ENCODE peak calls at places on chromosomes 3 and 15, in six cellular contexts. One of them, this sample, is unnamed.

GRCh38 chr3:123380261-123380660 is 68.6 kb downstream of the ADCY5 start:
- DNase-seq in trophoblast cell: no peak
- DNase-seq in SK-N-MC: no peak
- DNase-seq in LoVo: no peak
- DNase-seq in caudate nucleus: no peak
- DNase-seq in GOT3: no peak
- DNase-seq in this sample: no peak

GRCh38 chr15:51721199-51721960 is 16.1 kb downstream of the LYSMD2 start:
- DNase-seq in trophoblast cell: no peak
- DNase-seq in SK-N-MC: no peak
- DNase-seq in LoVo: no peak
- DNase-seq in caudate nucleus: no peak
- DNase-seq in GOT3: no peak
- DNase-seq in this sample: no peak

GRCh38 chr15:89502867-89503595 is 6.6 kb upstream of the RHCG start:
- DNase-seq in trophoblast cell: peak; percentile 77
- DNase-seq in SK-N-MC: no peak
- DNase-seq in LoVo: no peak
- DNase-seq in caudate nucleus: no peak
- DNase-seq in GOT3: no peak
- DNase-seq in this sample: peak; percentile 41

GRCh38 chr3:101158374-101158773 is 162.0 kb downstream of the IMPG2 start:
- DNase-seq in trophoblast cell: no peak
- DNase-seq in SK-N-MC: no peak
- DNase-seq in LoVo: no peak
- DNase-seq in caudate nucleus: no peak
- DNase-seq in GOT3: no peak
- DNase-seq in this sample: no peak

GRCh38 chr3:45778761-45779201 is 17.6 kb downstream of the SLC6A20 start:
- DNase-seq in trophoblast cell: no peak
- DNase-seq in SK-N-MC: no peak
- DNase-seq in LoVo: no peak
- DNase-seq in caudate nucleus: no peak
- DNase-seq in GOT3: no peak
- DNase-seq in this sample: no peak

GRCh38 chr3:150545419-150546225 is 674 bp downstream of the SERP1 start:
- DNase-seq in trophoblast cell: no peak
- DNase-seq in SK-N-MC: no peak
- DNase-seq in LoVo: peak; percentile 24
- DNase-seq in caudate nucleus: no peak
- DNase-seq in GOT3: no peak
- DNase-seq in this sample: no peak

GRCh38 chr15:48516125-48516524 is 129.4 kb downstream of the FBN1 start:
- DNase-seq in trophoblast cell: no peak
- DNase-seq in SK-N-MC: no peak
- DNase-seq in LoVo: no peak
- DNase-seq in caudate nucleus: no peak
- DNase-seq in GOT3: no peak
- DNase-seq in this sample: no peak

GRCh38 chr3:193951859-193952258 is 184.1 kb upstream of the HES1 start:
- DNase-seq in trophoblast cell: no peak
- DNase-seq in SK-N-MC: no peak
- DNase-seq in LoVo: no peak
- DNase-seq in caudate nucleus: no peak
- DNase-seq in GOT3: no peak
- DNase-seq in this sample: no peak

GRCh38 chr3:52222319-52223221 is 2.9 kb downstream of the TLR9 start:
- DNase-seq in trophoblast cell: no peak
- DNase-seq in SK-N-MC: no peak
- DNase-seq in LoVo: no peak
- DNase-seq in caudate nucleus: no peak
- DNase-seq in GOT3: no peak
- DNase-seq in this sample: peak; percentile 41

GRCh38 chr3:155485897-155486296 is 192.4 kb upstream of the STRIT1 start:
- DNase-seq in trophoblast cell: no peak
- DNase-seq in SK-N-MC: no peak
- DNase-seq in LoVo: no peak
- DNase-seq in caudate nucleus: no peak
- DNase-seq in GOT3: no peak
- DNase-seq in this sample: no peak

GRCh38 chr3:195582947-195583346 is 793 bp downstream of the APOD start:
- DNase-seq in trophoblast cell: no peak
- DNase-seq in SK-N-MC: no peak
- DNase-seq in LoVo: no peak
- DNase-seq in caudate nucleus: no peak
- DNase-seq in GOT3: no peak
- DNase-seq in this sample: no peak

GRCh38 chr3:4008205-4008604 is 209.0 kb downstream of the LRRN1 start:
- DNase-seq in trophoblast cell: no peak
- DNase-seq in SK-N-MC: no peak
- DNase-seq in LoVo: no peak
- DNase-seq in caudate nucleus: no peak
- DNase-seq in GOT3: no peak
- DNase-seq in this sample: no peak

GRCh38 chr3:15521573-15521965 is at the start of gene COLQ:
- DNase-seq in trophoblast cell: no peak
- DNase-seq in SK-N-MC: no peak
- DNase-seq in LoVo: no peak
- DNase-seq in caudate nucleus: no peak
- DNase-seq in GOT3: no peak
- DNase-seq in this sample: no peak

GRCh38 chr15:55897560-55898336 is 95.7 kb downstream of the NEDD4 start:
- DNase-seq in trophoblast cell: peak; percentile 29
- DNase-seq in SK-N-MC: no peak
- DNase-seq in LoVo: peak; percentile 73
- DNase-seq in caudate nucleus: no peak
- DNase-seq in GOT3: no peak
- DNase-seq in this sample: peak; percentile 66

GRCh38 chr15:82105458-82106205 is 59.8 kb upstream of the MEX3B start:
- DNase-seq in trophoblast cell: peak; percentile 84
- DNase-seq in SK-N-MC: no peak
- DNase-seq in LoVo: no peak
- DNase-seq in caudate nucleus: no peak
- DNase-seq in GOT3: no peak
- DNase-seq in this sample: no peak

GRCh38 chr3:30681276-30682211 is 75.1 kb downstream of the TGFBR2 start:
- DNase-seq in trophoblast cell: no peak
- DNase-seq in SK-N-MC: no peak
- DNase-seq in LoVo: no peak
- DNase-seq in caudate nucleus: no peak
- DNase-seq in GOT3: no peak
- DNase-seq in this sample: no peak

GRCh38 chr3:56484096-56484495 is 15.8 kb upstream of the ERC2 start:
- DNase-seq in trophoblast cell: no peak
- DNase-seq in SK-N-MC: no peak
- DNase-seq in LoVo: no peak
- DNase-seq in caudate nucleus: no peak
- DNase-seq in GOT3: no peak
- DNase-seq in this sample: no peak

GRCh38 chr15:77107531-77108355 is 36.8 kb upstream of the TSPAN3 start:
- DNase-seq in trophoblast cell: peak; percentile 14
- DNase-seq in SK-N-MC: no peak
- DNase-seq in LoVo: peak; percentile 50
- DNase-seq in caudate nucleus: no peak
- DNase-seq in GOT3: no peak
- DNase-seq in this sample: peak; percentile 73

GRCh38 chr3:75171632-75172230 is 492.4 kb upstream of the FRG2C start:
- DNase-seq in trophoblast cell: no peak
- DNase-seq in SK-N-MC: no peak
- DNase-seq in LoVo: peak; percentile 12
- DNase-seq in caudate nucleus: no peak
- DNase-seq in GOT3: no peak
- DNase-seq in this sample: no peak

GRCh38 chr3:183653209-183654064 is 18.0 kb downstream of the KLHL24 start:
- DNase-seq in trophoblast cell: no peak
- DNase-seq in SK-N-MC: peak; percentile 30
- DNase-seq in LoVo: no peak
- DNase-seq in caudate nucleus: no peak
- DNase-seq in GOT3: no peak
- DNase-seq in this sample: no peak

GRCh38 chr3:178833696-178834095 is 237.9 kb downstream of the ZMAT3 start:
- DNase-seq in trophoblast cell: no peak
- DNase-seq in SK-N-MC: no peak
- DNase-seq in LoVo: no peak
- DNase-seq in caudate nucleus: no peak
- DNase-seq in GOT3: no peak
- DNase-seq in this sample: no peak

GRCh38 chr3:34376691-34377090 is 578.3 kb downstream of the PDCD6IP start:
- DNase-seq in trophoblast cell: no peak
- DNase-seq in SK-N-MC: no peak
- DNase-seq in LoVo: no peak
- DNase-seq in caudate nucleus: no peak
- DNase-seq in GOT3: no peak
- DNase-seq in this sample: no peak

GRCh38 chr15:66696770-66697169 is 5.3 kb upstream of the SMAD6 start:
- DNase-seq in trophoblast cell: no peak
- DNase-seq in SK-N-MC: no peak
- DNase-seq in LoVo: no peak
- DNase-seq in caudate nucleus: no peak
- DNase-seq in GOT3: no peak
- DNase-seq in this sample: no peak

GRCh38 chr3:98577178-98577895 is 16.1 kb downstream of the CPOX start:
- DNase-seq in trophoblast cell: peak; percentile 89
- DNase-seq in SK-N-MC: no peak
- DNase-seq in LoVo: no peak
- DNase-seq in caudate nucleus: no peak
- DNase-seq in GOT3: no peak
- DNase-seq in this sample: no peak

GRCh38 chr3:119637679-119638525 is 22.5 kb downstream of the POPDC2 start:
- DNase-seq in trophoblast cell: peak; percentile 27
- DNase-seq in SK-N-MC: no peak
- DNase-seq in LoVo: no peak
- DNase-seq in caudate nucleus: no peak
- DNase-seq in GOT3: no peak
- DNase-seq in this sample: no peak

GRCh38 chr3:140816804-140817203 is 124.8 kb upstream of the SLC25A36 start:
- DNase-seq in trophoblast cell: no peak
- DNase-seq in SK-N-MC: no peak
- DNase-seq in LoVo: no peak
- DNase-seq in caudate nucleus: no peak
- DNase-seq in GOT3: no peak
- DNase-seq in this sample: no peak

GRCh38 chr3:180909369-180910127 is 2.9 kb upstream of the FXR1 start:
- DNase-seq in trophoblast cell: no peak
- DNase-seq in SK-N-MC: no peak
- DNase-seq in LoVo: no peak
- DNase-seq in caudate nucleus: no peak
- DNase-seq in GOT3: no peak
- DNase-seq in this sample: no peak

GRCh38 chr15:91787198-91787597 is 66.3 kb upstream of the SLCO3A1 start:
- DNase-seq in trophoblast cell: peak; percentile 4
- DNase-seq in SK-N-MC: no peak
- DNase-seq in LoVo: no peak
- DNase-seq in caudate nucleus: no peak
- DNase-seq in GOT3: no peak
- DNase-seq in this sample: no peak

GRCh38 chr15:73383310-73384185 is 14.8 kb upstream of the HCN4 start:
- DNase-seq in trophoblast cell: no peak
- DNase-seq in SK-N-MC: no peak
- DNase-seq in LoVo: no peak
- DNase-seq in caudate nucleus: no peak
- DNase-seq in GOT3: no peak
- DNase-seq in this sample: no peak

GRCh38 chr15:57866149-57866736 is 159.7 kb downstream of the POLR2M start:
- DNase-seq in trophoblast cell: peak; percentile 72
- DNase-seq in SK-N-MC: peak; percentile 5
- DNase-seq in LoVo: peak; percentile 65
- DNase-seq in caudate nucleus: no peak
- DNase-seq in GOT3: no peak
- DNase-seq in this sample: peak; percentile 65

GRCh38 chr3:115100172-115100571 is 46.9 kb downstream of the ZBTB20 start:
- DNase-seq in trophoblast cell: no peak
- DNase-seq in SK-N-MC: no peak
- DNase-seq in LoVo: no peak
- DNase-seq in caudate nucleus: no peak
- DNase-seq in GOT3: no peak
- DNase-seq in this sample: no peak

GRCh38 chr3:17954801-17955200 is 212.4 kb upstream of the TBC1D5 start:
- DNase-seq in trophoblast cell: no peak
- DNase-seq in SK-N-MC: no peak
- DNase-seq in LoVo: no peak
- DNase-seq in caudate nucleus: no peak
- DNase-seq in GOT3: no peak
- DNase-seq in this sample: no peak

GRCh38 chr15:91867581-91868026 is 14.1 kb downstream of the SLCO3A1 start:
- DNase-seq in trophoblast cell: peak; percentile 97
- DNase-seq in SK-N-MC: no peak
- DNase-seq in LoVo: peak; percentile 73
- DNase-seq in caudate nucleus: no peak
- DNase-seq in GOT3: peak; percentile 65
- DNase-seq in this sample: no peak

GRCh38 chr3:72523409-72524172 is 324.7 kb downstream of the SHQ1 start:
- DNase-seq in trophoblast cell: no peak
- DNase-seq in SK-N-MC: no peak
- DNase-seq in LoVo: peak; percentile 46
- DNase-seq in caudate nucleus: no peak
- DNase-seq in GOT3: no peak
- DNase-seq in this sample: no peak

GRCh38 chr3:36443042-36443686 is 62.9 kb downstream of the STAC start:
- DNase-seq in trophoblast cell: no peak
- DNase-seq in SK-N-MC: no peak
- DNase-seq in LoVo: no peak
- DNase-seq in caudate nucleus: no peak
- DNase-seq in GOT3: no peak
- DNase-seq in this sample: no peak

GRCh38 chr15:99009741-99010370 is 2.3 kb upstream of the PGPEP1L start:
- DNase-seq in trophoblast cell: no peak
- DNase-seq in SK-N-MC: no peak
- DNase-seq in LoVo: no peak
- DNase-seq in caudate nucleus: no peak
- DNase-seq in GOT3: no peak
- DNase-seq in this sample: peak; percentile 28

GRCh38 chr3:113496924-113497323 is 18.0 kb downstream of the SPICE1 start:
- DNase-seq in trophoblast cell: no peak
- DNase-seq in SK-N-MC: no peak
- DNase-seq in LoVo: no peak
- DNase-seq in caudate nucleus: no peak
- DNase-seq in GOT3: no peak
- DNase-seq in this sample: no peak

GRCh38 chr15:83379574-83379973 is 67.6 kb upstream of the SH3GL3 start:
- DNase-seq in trophoblast cell: no peak
- DNase-seq in SK-N-MC: no peak
- DNase-seq in LoVo: peak; percentile 73
- DNase-seq in caudate nucleus: no peak
- DNase-seq in GOT3: no peak
- DNase-seq in this sample: no peak

GRCh38 chr3:187735837-187736236 is 9.4 kb downstream of the BCL6 start:
- DNase-seq in trophoblast cell: peak; percentile 83
- DNase-seq in SK-N-MC: no peak
- DNase-seq in LoVo: no peak
- DNase-seq in caudate nucleus: no peak
- DNase-seq in GOT3: no peak
- DNase-seq in this sample: no peak

This sample was measured in ecto neural progenitor cell.